ENCODE peak calls at places on chromosomes 12 and 14, in six cellular contexts. Q, O, G, B, Y and C are unnamed samples.

GRCh38 chr14:81256289-81256960 is 35.7 kb upstream of the GTF2A1 start:
- DNase-seq in Q (no peak), O (no peak), G (no peak), B (no peak), Y (no peak), C (no peak)

GRCh38 chr12:120231316-120232011 is 30.6 kb upstream of the RPLP0 start:
- DNase-seq in Q (peak; percentile 82), O (peak; percentile 97), G (no peak), B (peak; percentile 94), Y (peak; percentile 98), C (peak; percentile 66)

GRCh38 chr14:97824218-97824617 is 1027.0 kb downstream of the VRK1 start:
- DNase-seq in Q (peak; percentile 14), O (no peak), G (no peak), B (no peak), Y (no peak), C (no peak)

GRCh38 chr12:2339022-2339431 is 286.2 kb downstream of the CACNA1C start:
- DNase-seq in Q (no peak), O (no peak), G (no peak), B (no peak), Y (peak; percentile 61), C (no peak)

GRCh38 chr12:72323881-72324280 is 51.7 kb downstream of the TRHDE start:
- DNase-seq in Q (no peak), O (no peak), G (no peak), B (no peak), Y (no peak), C (no peak)

GRCh38 chr12:52146822-52147366 is 44.9 kb downstream of the KRT80 start:
- DNase-seq in Q (no peak), O (no peak), G (peak; percentile 45), B (no peak), Y (no peak), C (no peak)

GRCh38 chr14:57508756-57509155 is 15.1 kb upstream of the CCDC198 start:
- DNase-seq in Q (no peak), O (no peak), G (no peak), B (no peak), Y (no peak), C (no peak)

GRCh38 chr12:30696486-30696885 is 817 bp upstream of the IPO8 start:
- DNase-seq in Q (no peak), O (no peak), G (no peak), B (no peak), Y (no peak), C (peak; percentile 44)

GRCh38 chr12:10873374-10873773 is 10.7 kb downstream of the PRH1 start:
- DNase-seq in Q (no peak), O (no peak), G (no peak), B (peak; percentile 74), Y (no peak), C (no peak)

GRCh38 chr14:53432378-53432802 is 279.3 kb upstream of the DDHD1 start:
- DNase-seq in Q (peak; percentile 11), O (peak; percentile 40), G (no peak), B (peak; percentile 46), Y (peak; percentile 31), C (peak; percentile 79)

GRCh38 chr14:64423987-64424386 is 35.8 kb downstream of the MTHFD1 start:
- DNase-seq in Q (no peak), O (no peak), G (no peak), B (peak; percentile 54), Y (peak; percentile 24), C (no peak)

GRCh38 chr12:85076688-85077430 is 40.7 kb downstream of the LRRIQ1 start:
- DNase-seq in Q (peak; percentile 6), O (peak; percentile 81), G (no peak), B (peak; percentile 80), Y (peak; percentile 52), C (peak; percentile 8)

GRCh38 chr12:115870021-115870420 is 407.5 kb downstream of the MED13L start:
- DNase-seq in Q (no peak), O (no peak), G (no peak), B (no peak), Y (no peak), C (no peak)

GRCh38 chr14:95549656-95550585 is 15.1 kb downstream of the GLRX5 start:
- DNase-seq in Q (no peak), O (no peak), G (peak; percentile 69), B (no peak), Y (no peak), C (no peak)

GRCh38 chr12:83641789-83642188 is 955.1 kb downstream of the TMTC2 start:
- DNase-seq in Q (no peak), O (no peak), G (no peak), B (no peak), Y (no peak), C (no peak)

GRCh38 chr12:83642205-83642604 is 955.5 kb downstream of the TMTC2 start:
- DNase-seq in Q (no peak), O (no peak), G (no peak), B (no peak), Y (no peak), C (no peak)
- H3K4me3 ChIP-seq in Q (no peak overlapping the region), O (no peak overlapping the region), G (no peak overlapping the region), B (no peak overlapping the region), Y (no peak overlapping the region), C (no peak overlapping the region)

GRCh38 chr12:121511931-121512330 is 68.9 kb downstream of the KDM2B start:
- DNase-seq in Q (no peak), O (no peak), G (no peak), B (no peak), Y (no peak), C (no peak)

GRCh38 chr12:121507984-121508383 is 72.8 kb downstream of the KDM2B start:
- DNase-seq in Q (no peak), O (no peak), G (no peak), B (no peak), Y (no peak), C (no peak)

GRCh38 chr12:121507245-121507644 is 73.6 kb downstream of the KDM2B start:
- DNase-seq in Q (no peak), O (no peak), G (no peak), B (no peak), Y (no peak), C (no peak)

GRCh38 chr12:121508533-121508932 is 72.3 kb downstream of the KDM2B start:
- DNase-seq in Q (no peak), O (no peak), G (no peak), B (no peak), Y (no peak), C (no peak)

DNA sequence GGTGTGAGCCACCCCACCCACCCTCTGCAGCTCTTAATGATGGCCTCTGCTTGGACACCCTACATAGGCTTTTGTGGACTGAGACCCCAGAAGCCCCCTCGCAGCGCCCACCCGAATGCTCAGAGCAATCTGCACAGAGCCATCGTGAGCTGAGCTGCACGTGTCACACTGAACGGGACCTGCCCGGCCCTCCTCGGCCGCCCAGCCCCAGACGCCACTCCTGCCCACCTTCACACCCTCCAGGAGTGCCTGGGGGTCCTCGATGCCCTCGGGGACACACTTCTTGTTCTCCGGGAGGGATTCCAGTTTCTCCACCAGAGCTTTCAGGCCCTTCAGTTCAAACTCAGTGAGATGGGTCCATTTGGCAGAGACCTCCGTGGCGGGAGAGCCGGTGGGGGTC is 71.5 kb downstream of the KDM2B start:
- DNase-seq in Q (no peak), O (no peak), G (no peak), B (no peak), Y (no peak), C (no peak)
- H3K36me3 ChIP-seq in Q (peaks cover 64% of the 10 kb centered on the region), O (no peaks in the 10 kb centered on the region), G (no peaks in the 10 kb centered on the region), B (peaks cover 10% of the 10 kb centered on the region), Y (no peaks in the 10 kb centered on the region), C (peaks cover 40% of the 10 kb centered on the region)

GRCh38 chr12:57621497-57622292 is 10.5 kb downstream of the ARHGEF25 start:
- DNase-seq in Q (no peak), O (peak; percentile 15), G (peak; percentile 71), B (peak; percentile 61), Y (peak; percentile 31), C (peak; percentile 96)
- H3K27me3 ChIP-seq in Q (peaks cover 53% of the 10 kb centered on the region), O (peaks cover 4% of the 10 kb centered on the region), G (peaks cover 39% of the 10 kb centered on the region), B (peaks cover 13% of the 10 kb centered on the region), Y (no peaks in the 10 kb centered on the region), C (peaks cover 99% of the 10 kb centered on the region)

GRCh38 chr12:128339121-128339520 is 72.2 kb downstream of the TMEM132C start:
- DNase-seq in Q (no peak), O (no peak), G (no peak), B (no peak), Y (no peak), C (peak; percentile 38)

GRCh38 chr12:128337456-128338160 is 70.6 kb downstream of the TMEM132C start:
- DNase-seq in Q (no peak), O (no peak), G (no peak), B (no peak), Y (no peak), C (peak; percentile 68)

GRCh38 chr12:128339669-128340068 is 72.7 kb downstream of the TMEM132C start:
- DNase-seq in Q (no peak), O (no peak), G (no peak), B (no peak), Y (no peak), C (no peak)

GRCh38 chr12:128336506-128336905 is 69.5 kb downstream of the TMEM132C start:
- DNase-seq in Q (no peak), O (no peak), G (no peak), B (no peak), Y (no peak), C (no peak)

DNA sequence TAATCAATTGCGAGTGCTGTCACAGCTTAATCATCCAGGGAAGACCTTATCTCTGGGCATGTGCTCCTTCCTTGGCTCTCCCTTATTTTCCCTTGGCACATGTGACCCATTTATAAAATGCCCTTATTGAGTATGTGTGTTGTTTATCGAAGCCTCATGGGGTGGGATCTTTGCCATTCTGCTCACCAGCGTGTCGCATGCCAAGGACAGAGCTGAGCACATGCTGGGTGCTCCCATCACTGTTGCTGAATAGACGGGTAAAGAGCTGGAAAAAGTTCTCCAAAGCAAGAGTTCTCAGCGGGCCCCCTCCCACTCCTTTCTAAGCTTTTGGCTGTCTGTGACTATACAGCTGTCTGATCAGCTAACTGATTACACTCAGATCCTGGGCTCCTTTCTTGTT is 71.4 kb downstream of the TMEM132C start:
- DNase-seq in Q (no peak), O (no peak), G (no peak), B (no peak), Y (no peak), C (no peak)
- H3K4me3 ChIP-seq in Q (no peak overlapping the region), O (no peak overlapping the region), G (no peak overlapping the region), B (no peak overlapping the region), Y (no peak overlapping the region), C (no peak overlapping the region)

DNA sequence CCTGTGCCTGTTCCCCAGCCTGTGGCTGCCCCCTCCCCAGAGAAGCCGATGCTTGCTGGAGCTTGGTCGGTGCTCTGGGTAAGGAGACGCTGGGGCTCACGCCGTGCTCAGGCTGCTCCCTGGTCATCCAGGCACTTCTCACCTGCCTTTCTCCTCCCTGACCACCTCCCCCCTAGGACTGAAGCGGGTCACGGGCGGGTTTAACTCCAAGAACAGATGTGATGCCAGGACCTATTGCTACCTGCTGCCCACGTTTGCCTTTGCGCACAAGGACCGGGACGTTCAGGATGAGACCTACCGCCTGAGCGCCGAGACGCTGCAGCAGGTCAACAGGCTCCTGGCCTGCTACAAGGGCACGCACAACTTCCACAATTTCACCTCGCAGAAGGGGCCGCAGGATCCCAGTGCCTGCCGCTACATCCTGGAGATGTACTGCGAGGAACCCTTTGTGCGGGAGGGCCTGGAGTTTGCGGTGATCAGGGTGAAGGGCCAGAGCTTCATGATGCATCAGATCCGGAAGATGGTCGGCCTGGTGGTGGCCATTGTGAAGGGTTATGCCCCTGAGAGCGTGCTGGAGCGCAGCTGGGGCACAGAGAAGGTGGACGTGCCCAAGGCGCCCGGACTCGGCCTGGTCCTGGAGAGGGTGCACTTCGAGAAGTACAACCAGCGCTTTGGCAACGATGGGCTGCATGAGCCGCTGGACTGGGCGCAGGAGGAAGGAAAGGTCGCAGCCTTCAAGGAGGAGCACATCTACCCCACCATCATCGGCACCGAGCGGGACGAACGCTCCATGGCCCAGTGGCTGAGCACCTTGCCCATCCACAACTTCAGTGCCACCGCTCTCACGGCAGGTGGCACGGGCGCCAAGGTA is 8.4 kb upstream of the EP400 start:
- DNase-seq in Q (no peak), O (no peak), G (no peak), B (no peak), Y (no peak), C (peak; percentile 42)
- H3K36me3 ChIP-seq in Q (peaks cover 33% of the 10 kb centered on the region), O (peaks cover 27% of the 10 kb centered on the region), G (no peaks in the 10 kb centered on the region), B (peaks cover 61% of the 10 kb centered on the region), Y (peaks cover 80% of the 10 kb centered on the region), C (peaks cover 34% of the 10 kb centered on the region)